ENCODE peak calls at places on chromosomes 6 and 20, in ten cellular contexts. One of them, this sample, is unnamed.

GRCh38 chr6:61200444-61200843 is 1085.6 kb downstream of the KHDRBS2 start:
- DNase-seq in aorta: no peak
- DNase-seq in heart right ventricle: no peak
- DNase-seq in MV-4-11: no peak
- DNase-seq in uterus: no peak
- DNase-seq in activated naive CD8-positive, alpha-beta T cell treated with anti-CD3 and anti-CD28 coated beads, Interleukin-2, amount 50 U/mL, for 16 hours: no peak
- DNase-seq in GDM1: no peak
- DNase-seq in Right ventricle myocardium superior: no peak
- DNase-seq in fibroblast of the conjunctiva: no peak
- DNase-seq in HS-5: no peak
- DNase-seq in this sample: no peak

GRCh38 chr20:14915356-14915755 is 577.9 kb upstream of the FLRT3 start:
- DNase-seq in fibroblast of the conjunctiva: no peak
- DNase-seq in HS-5: no peak
- DNase-seq in aorta: no peak
- DNase-seq in Right ventricle myocardium superior: peak
- DNase-seq in heart right ventricle: no peak
- DNase-seq in uterus: peak
- DNase-seq in MV-4-11: peak
- DNase-seq in GDM1: no peak
- DNase-seq in activated naive CD8-positive, alpha-beta T cell treated with anti-CD3 and anti-CD28 coated beads, Interleukin-2, amount 50 U/mL, for 16 hours: no peak
- DNase-seq in this sample: no peak

GRCh38 chr6:129667621-129668020 is 42.4 kb downstream of the ARHGAP18 start:
- DNase-seq in Right ventricle myocardium superior: no peak
- DNase-seq in uterus: no peak
- DNase-seq in GDM1: no peak
- DNase-seq in fibroblast of the conjunctiva: no peak
- DNase-seq in heart right ventricle: no peak
- DNase-seq in activated naive CD8-positive, alpha-beta T cell treated with anti-CD3 and anti-CD28 coated beads, Interleukin-2, amount 50 U/mL, for 16 hours: no peak
- DNase-seq in HS-5: no peak
- DNase-seq in aorta: no peak
- DNase-seq in MV-4-11: no peak
- DNase-seq in this sample: no peak

GRCh38 chr6:139323511-139324445 is 32.0 kb upstream of the TXLNB start:
- DNase-seq in activated naive CD8-positive, alpha-beta T cell treated with anti-CD3 and anti-CD28 coated beads, Interleukin-2, amount 50 U/mL, for 16 hours: peak
- DNase-seq in heart right ventricle: peak
- DNase-seq in Right ventricle myocardium superior: peak
- DNase-seq in HS-5: no peak
- DNase-seq in aorta: peak
- DNase-seq in fibroblast of the conjunctiva: peak
- DNase-seq in MV-4-11: peak
- DNase-seq in uterus: peak
- DNase-seq in GDM1: peak
- DNase-seq in this sample: no peak

GRCh38 chr6:341914-342831 is 49.4 kb upstream of the IRF4 start:
- DNase-seq in heart right ventricle: no peak
- DNase-seq in uterus: no peak
- DNase-seq in aorta: no peak
- DNase-seq in HS-5: no peak
- DNase-seq in activated naive CD8-positive, alpha-beta T cell treated with anti-CD3 and anti-CD28 coated beads, Interleukin-2, amount 50 U/mL, for 16 hours: no peak
- DNase-seq in MV-4-11: no peak
- DNase-seq in Right ventricle myocardium superior: no peak
- DNase-seq in fibroblast of the conjunctiva: no peak
- DNase-seq in GDM1: no peak
- DNase-seq in this sample: no peak

GRCh38 chr6:137904822-137905617 is 38.0 kb downstream of the TNFAIP3 start:
- DNase-seq in uterus: no peak
- DNase-seq in HS-5: no peak
- DNase-seq in Right ventricle myocardium superior: no peak
- DNase-seq in fibroblast of the conjunctiva: no peak
- DNase-seq in MV-4-11: no peak
- DNase-seq in GDM1: no peak
- DNase-seq in activated naive CD8-positive, alpha-beta T cell treated with anti-CD3 and anti-CD28 coated beads, Interleukin-2, amount 50 U/mL, for 16 hours: peak
- DNase-seq in heart right ventricle: peak
- DNase-seq in aorta: no peak
- DNase-seq in this sample: no peak

GRCh38 chr6:134413241-134413643 is 95.3 kb upstream of the SGK1 start:
- DNase-seq in GDM1: no peak
- DNase-seq in activated naive CD8-positive, alpha-beta T cell treated with anti-CD3 and anti-CD28 coated beads, Interleukin-2, amount 50 U/mL, for 16 hours: no peak
- DNase-seq in HS-5: no peak
- DNase-seq in fibroblast of the conjunctiva: no peak
- DNase-seq in aorta: no peak
- DNase-seq in uterus: no peak
- DNase-seq in Right ventricle myocardium superior: no peak
- DNase-seq in heart right ventricle: no peak
- DNase-seq in MV-4-11: peak
- DNase-seq in this sample: no peak

GRCh38 chr6:2103644-2104523 is 141.5 kb downstream of the GMDS start:
- DNase-seq in GDM1: peak
- DNase-seq in uterus: no peak
- DNase-seq in Right ventricle myocardium superior: no peak
- DNase-seq in aorta: peak
- DNase-seq in MV-4-11: peak
- DNase-seq in heart right ventricle: no peak
- DNase-seq in HS-5: no peak
- DNase-seq in activated naive CD8-positive, alpha-beta T cell treated with anti-CD3 and anti-CD28 coated beads, Interleukin-2, amount 50 U/mL, for 16 hours: no peak
- DNase-seq in fibroblast of the conjunctiva: peak
- DNase-seq in this sample: no peak

GRCh38 chr6:127402890-127403617 is 56.1 kb downstream of the KIAA0408 start:
- DNase-seq in HS-5: no peak
- DNase-seq in aorta: no peak
- DNase-seq in activated naive CD8-positive, alpha-beta T cell treated with anti-CD3 and anti-CD28 coated beads, Interleukin-2, amount 50 U/mL, for 16 hours: no peak
- DNase-seq in heart right ventricle: no peak
- DNase-seq in MV-4-11: no peak
- DNase-seq in uterus: no peak
- DNase-seq in fibroblast of the conjunctiva: no peak
- DNase-seq in GDM1: no peak
- DNase-seq in Right ventricle myocardium superior: no peak
- DNase-seq in this sample: no peak

GRCh38 chr6:130298258-130298657 is 67.6 kb upstream of the TMEM200A start:
- DNase-seq in MV-4-11: no peak
- DNase-seq in HS-5: no peak
- DNase-seq in fibroblast of the conjunctiva: no peak
- DNase-seq in Right ventricle myocardium superior: no peak
- DNase-seq in activated naive CD8-positive, alpha-beta T cell treated with anti-CD3 and anti-CD28 coated beads, Interleukin-2, amount 50 U/mL, for 16 hours: no peak
- DNase-seq in heart right ventricle: no peak
- DNase-seq in aorta: no peak
- DNase-seq in GDM1: no peak
- DNase-seq in uterus: no peak
- DNase-seq in this sample: no peak

GRCh38 chr6:130158061-130158460 is 64.7 kb downstream of the SAMD3 start:
- DNase-seq in heart right ventricle: no peak
- DNase-seq in GDM1: no peak
- DNase-seq in HS-5: no peak
- DNase-seq in MV-4-11: no peak
- DNase-seq in activated naive CD8-positive, alpha-beta T cell treated with anti-CD3 and anti-CD28 coated beads, Interleukin-2, amount 50 U/mL, for 16 hours: no peak
- DNase-seq in fibroblast of the conjunctiva: no peak
- DNase-seq in Right ventricle myocardium superior: no peak
- DNase-seq in uterus: no peak
- DNase-seq in aorta: no peak
- DNase-seq in this sample: no peak

GRCh38 chr20:37797669-37798175 is 103.9 kb downstream of the CTNNBL1 start:
- DNase-seq in MV-4-11: no peak
- DNase-seq in GDM1: no peak
- DNase-seq in Right ventricle myocardium superior: no peak
- DNase-seq in heart right ventricle: no peak
- DNase-seq in fibroblast of the conjunctiva: no peak
- DNase-seq in HS-5: no peak
- DNase-seq in uterus: no peak
- DNase-seq in aorta: no peak
- DNase-seq in activated naive CD8-positive, alpha-beta T cell treated with anti-CD3 and anti-CD28 coated beads, Interleukin-2, amount 50 U/mL, for 16 hours: no peak
- DNase-seq in this sample: no peak

GRCh38 chr20:8291200-8291599 is 159.1 kb downstream of the PLCB1 start:
- DNase-seq in uterus: no peak
- DNase-seq in heart right ventricle: no peak
- DNase-seq in aorta: no peak
- DNase-seq in Right ventricle myocardium superior: no peak
- DNase-seq in activated naive CD8-positive, alpha-beta T cell treated with anti-CD3 and anti-CD28 coated beads, Interleukin-2, amount 50 U/mL, for 16 hours: no peak
- DNase-seq in GDM1: no peak
- DNase-seq in fibroblast of the conjunctiva: no peak
- DNase-seq in HS-5: no peak
- DNase-seq in MV-4-11: no peak
- DNase-seq in this sample: no peak

GRCh38 chr20:60306105-60306504 is 347.9 kb downstream of the CDH26 start:
- DNase-seq in heart right ventricle: no peak
- DNase-seq in fibroblast of the conjunctiva: no peak
- DNase-seq in uterus: no peak
- DNase-seq in aorta: no peak
- DNase-seq in MV-4-11: no peak
- DNase-seq in activated naive CD8-positive, alpha-beta T cell treated with anti-CD3 and anti-CD28 coated beads, Interleukin-2, amount 50 U/mL, for 16 hours: no peak
- DNase-seq in Right ventricle myocardium superior: no peak
- DNase-seq in HS-5: no peak
- DNase-seq in GDM1: no peak
- DNase-seq in this sample: no peak

GRCh38 chr6:133843098-133843497 is 45.8 kb upstream of the TCF21 start:
- DNase-seq in Right ventricle myocardium superior: no peak
- DNase-seq in aorta: no peak
- DNase-seq in heart right ventricle: no peak
- DNase-seq in fibroblast of the conjunctiva: no peak
- DNase-seq in HS-5: no peak
- DNase-seq in MV-4-11: no peak
- DNase-seq in GDM1: no peak
- DNase-seq in activated naive CD8-positive, alpha-beta T cell treated with anti-CD3 and anti-CD28 coated beads, Interleukin-2, amount 50 U/mL, for 16 hours: no peak
- DNase-seq in uterus: no peak
- DNase-seq in this sample: no peak

GRCh38 chr6:43355862-43356590 is 13.4 kb downstream of the ZNF318 start:
- DNase-seq in GDM1: peak
- DNase-seq in aorta: no peak
- DNase-seq in activated naive CD8-positive, alpha-beta T cell treated with anti-CD3 and anti-CD28 coated beads, Interleukin-2, amount 50 U/mL, for 16 hours: no peak
- DNase-seq in HS-5: no peak
- DNase-seq in fibroblast of the conjunctiva: no peak
- DNase-seq in Right ventricle myocardium superior: no peak
- DNase-seq in MV-4-11: peak
- DNase-seq in heart right ventricle: no peak
- DNase-seq in uterus: no peak
- DNase-seq in this sample: no peak

GRCh38 chr6:37171141-37171969 is 1.4 kb downstream of the PIM1 start:
- DNase-seq in heart right ventricle: peak
- DNase-seq in MV-4-11: no peak
- DNase-seq in GDM1: no peak
- DNase-seq in HS-5: no peak
- DNase-seq in aorta: peak
- DNase-seq in Right ventricle myocardium superior: peak
- DNase-seq in uterus: peak
- DNase-seq in activated naive CD8-positive, alpha-beta T cell treated with anti-CD3 and anti-CD28 coated beads, Interleukin-2, amount 50 U/mL, for 16 hours: no peak
- DNase-seq in fibroblast of the conjunctiva: no peak
- DNase-seq in this sample: no peak

GRCh38 chr6:43992783-43993505 is 134.3 kb downstream of the MRPL14 start:
- DNase-seq in heart right ventricle: peak
- DNase-seq in uterus: no peak
- DNase-seq in HS-5: no peak
- DNase-seq in MV-4-11: no peak
- DNase-seq in GDM1: no peak
- DNase-seq in Right ventricle myocardium superior: peak
- DNase-seq in fibroblast of the conjunctiva: no peak
- DNase-seq in aorta: peak
- DNase-seq in activated naive CD8-positive, alpha-beta T cell treated with anti-CD3 and anti-CD28 coated beads, Interleukin-2, amount 50 U/mL, for 16 hours: no peak
- DNase-seq in this sample: no peak

This sample was measured in GM12892.